ENCODE peak calls at places on chromosomes 7 and 10, in eight cellular contexts. X is LoVo, U is neural crest cell, L is breast epithelium, T is stromal cell of bone marrow, F is ecto neural progenitor cell, O is ACHN, B is HT1080. W is an unnamed sample.

GRCh38 chr7:132239422-132239994 is 336.8 kb downstream of the PLXNA4 start:
- DNase-seq in X (no peak), U (no peak), L (no peak), T (no peak), F (no peak), O (no peak), B (no peak), W (no peak)

GRCh38 chr10:34078017-34078416 is 737.1 kb downstream of the PARD3 start:
- DNase-seq in X (no peak), U (no peak), L (no peak), T (no peak), F (no peak), O (no peak), B (no peak), W (no peak)

GRCh38 chr7:124155400-124156022 is 122.6 kb upstream of the TMEM229A start:
- DNase-seq in X (peak), U (no peak), L (no peak), T (no peak), F (no peak), O (peak), B (peak), W (no peak)

GRCh38 chr7:64625114-64626082 is 40.5 kb upstream of the ZNF107 start:
- DNase-seq in X (peak), U (no peak), L (no peak), T (no peak), F (no peak), O (peak), B (no peak), W (no peak)

GRCh38 chr10:104038958-104039752 is 46.5 kb downstream of the COL17A1 start:
- DNase-seq in X (no peak), U (no peak), L (no peak), T (no peak), F (peak), O (no peak), B (no peak), W (no peak)

GRCh38 chr10:70967591-70968588 is 79.5 kb upstream of the PCBD1 start:
- DNase-seq in X (no peak), U (no peak), L (no peak), T (no peak), F (peak), O (no peak), B (no peak), W (no peak)

GRCh38 chr7:151395036-151395367 is 14.8 kb downstream of the WDR86 start:
- DNase-seq in X (no peak), U (no peak), L (no peak), T (no peak), F (no peak), O (no peak), B (no peak), W (no peak)

GRCh38 chr7:157077986-157078644 is 60.6 kb upstream of the UBE3C start:
- DNase-seq in X (no peak), U (no peak), L (no peak), T (no peak), F (peak), O (no peak), B (no peak), W (no peak)

GRCh38 chr10:6221192-6221940 is 18.6 kb downstream of the PFKFB3 start:
- DNase-seq in X (no peak), U (no peak), L (no peak), T (no peak), F (no peak), O (no peak), B (no peak), W (no peak)

GRCh38 chr7:4958477-4959301 is at the start of gene MMD2:
- DNase-seq in X (no peak), U (no peak), L (no peak), T (no peak), F (peak), O (no peak), B (no peak), W (no peak)

GRCh38 chr7:139762886-139763285 is 14.9 kb downstream of the HIPK2 start:
- DNase-seq in X (no peak), U (no peak), L (no peak), T (no peak), F (no peak), O (peak), B (peak), W (no peak)

GRCh38 chr7:23471090-23471859 is 984 bp upstream of the IGF2BP3 start:
- DNase-seq in X (peak), U (peak), L (no peak), T (no peak), F (peak), O (peak), B (peak), W (no peak)

GRCh38 chr10:79943871-79944270 is 5.0 kb downstream of the SFTPD start:
- DNase-seq in X (no peak), U (no peak), L (no peak), T (no peak), F (no peak), O (no peak), B (no peak), W (no peak)

GRCh38 chr10:103553743-103554487 is 60.4 kb downstream of the NEURL1 start:
- DNase-seq in X (no peak), U (no peak), L (no peak), T (no peak), F (no peak), O (no peak), B (no peak), W (no peak)

GRCh38 chr7:113698556-113699220 is 220.1 kb downstream of the PPP1R3A start:
- DNase-seq in X (peak), U (no peak), L (no peak), T (peak), F (no peak), O (peak), B (peak), W (no peak)

GRCh38 chr10:131901181-131901829 is 497 bp downstream of the PPP2R2D start:
- DNase-seq in X (no peak), U (peak), L (no peak), T (no peak), F (peak), O (peak), B (no peak), W (peak)

GRCh38 chr7:91242097-91242846 is 22.0 kb upstream of the FZD1 start:
- DNase-seq in X (peak), U (no peak), L (no peak), T (no peak), F (no peak), O (peak), B (no peak), W (no peak)

GRCh38 chr10:100319736-100320135 is 10.3 kb downstream of the PKD2L1 start:
- DNase-seq in X (no peak), U (no peak), L (no peak), T (no peak), F (no peak), O (no peak), B (no peak), W (no peak)

GRCh38 chr10:102153093-102153620 is 968 bp downstream of the NOLC1 start:
- DNase-seq in X (no peak), U (no peak), L (no peak), T (no peak), F (no peak), O (peak), B (no peak), W (no peak)

GRCh38 chr7:154770962-154771361 is 232.0 kb downstream of the PAXIP1 start:
- DNase-seq in X (no peak), U (no peak), L (no peak), T (no peak), F (no peak), O (no peak), B (peak), W (no peak)

GRCh38 chr10:33187427-33187999 is 147.0 kb downstream of the NRP1 start:
- DNase-seq in X (no peak), U (no peak), L (no peak), T (no peak), F (no peak), O (no peak), B (no peak), W (no peak)

GRCh38 chr7:24926623-24927539 is 53.1 kb downstream of the OSBPL3 start:
- DNase-seq in X (no peak), U (no peak), L (no peak), T (peak), F (no peak), O (no peak), B (no peak), W (no peak)

GRCh38 chr10:127919418-127920191 is 12.7 kb downstream of the PTPRE start:
- DNase-seq in X (no peak), U (no peak), L (no peak), T (peak), F (no peak), O (peak), B (peak), W (no peak)

GRCh38 chr7:151408839-151409554 is 841 bp downstream of the WDR86 start:
- DNase-seq in X (no peak), U (peak), L (peak), T (no peak), F (peak), O (no peak), B (no peak), W (peak)

GRCh38 chr7:45919231-45919825 is 1.7 kb downstream of the IGFBP3 start:
- DNase-seq in X (no peak), U (no peak), L (no peak), T (no peak), F (no peak), O (no peak), B (no peak), W (no peak)

GRCh38 chr10:6980353-6980752 is 400.3 kb upstream of the PRKCQ start:
- DNase-seq in X (no peak), U (no peak), L (no peak), T (no peak), F (no peak), O (no peak), B (no peak), W (no peak)

GRCh38 chr7:57203161-57203791 is 71.0 kb upstream of the ZNF479 start:
- DNase-seq in X (no peak), U (no peak), L (no peak), T (no peak), F (no peak), O (no peak), B (no peak), W (no peak)

GRCh38 chr7:92569137-92569536 is 21.1 kb downstream of the FAM133B start:
- DNase-seq in X (no peak), U (no peak), L (no peak), T (no peak), F (no peak), O (no peak), B (no peak), W (no peak)

GRCh38 chr7:159145544-159145891 is 851 bp upstream of the VIPR2 start:
- DNase-seq in X (no peak), U (no peak), L (no peak), T (no peak), F (no peak), O (no peak), B (no peak), W (no peak)

GRCh38 chr7:90938371-90938770 is 325.9 kb upstream of the FZD1 start:
- DNase-seq in X (no peak), U (no peak), L (no peak), T (no peak), F (no peak), O (no peak), B (no peak), W (no peak)

GRCh38 chr10:131729361-131729760 is 171.4 kb upstream of the PPP2R2D start:
- DNase-seq in X (no peak), U (no peak), L (no peak), T (no peak), F (no peak), O (no peak), B (no peak), W (no peak)

GRCh38 chr10:112332509-112333228 is 41.2 kb upstream of the ACSL5 start:
- DNase-seq in X (no peak), U (no peak), L (no peak), T (no peak), F (no peak), O (no peak), B (no peak), W (no peak)

GRCh38 chr7:132183822-132184380 is 392.4 kb downstream of the PLXNA4 start:
- DNase-seq in X (no peak), U (no peak), L (no peak), T (no peak), F (no peak), O (no peak), B (no peak), W (no peak)